ENCODE peak calls at places on chromosomes 12 and 14, in six cellular contexts. One of them, this sample, is unnamed.

GRCh38 chr12:130026608-130027176 is 122.9 kb upstream of the TMEM132D start:
- DNase-seq in caudate nucleus: no peak
- DNase-seq in right lobe of liver: peak
- DNase-seq in WERI-Rb-1: peak
- DNase-seq in AG04450: no peak
- DNase-seq in GM23338: peak
- DNase-seq in this sample: no peak

GRCh38 chr12:131050463-131051154 is 96.9 kb downstream of the ADGRD1 start:
- DNase-seq in WERI-Rb-1: no peak
- DNase-seq in AG04450: no peak
- DNase-seq in caudate nucleus: no peak
- DNase-seq in GM23338: no peak
- DNase-seq in right lobe of liver: no peak
- DNase-seq in this sample: peak

GRCh38 chr12:57868870-57869609 is 22.5 kb upstream of the CTDSP2 start:
- DNase-seq in AG04450: no peak
- DNase-seq in right lobe of liver: no peak
- DNase-seq in WERI-Rb-1: peak
- DNase-seq in caudate nucleus: no peak
- DNase-seq in GM23338: peak
- DNase-seq in this sample: peak

GRCh38 chr12:88993655-88994054 is 358.6 kb downstream of the DUSP6 start:
- DNase-seq in caudate nucleus: no peak
- DNase-seq in AG04450: peak
- DNase-seq in right lobe of liver: no peak
- DNase-seq in WERI-Rb-1: no peak
- DNase-seq in GM23338: peak
- DNase-seq in this sample: no peak

GRCh38 chr12:29066061-29066588 is 83.0 kb upstream of the FAR2 start:
- DNase-seq in right lobe of liver: no peak
- DNase-seq in WERI-Rb-1: no peak
- DNase-seq in GM23338: no peak
- DNase-seq in caudate nucleus: peak
- DNase-seq in AG04450: no peak
- DNase-seq in this sample: no peak

GRCh38 chr14:89845346-89845745 is 109.2 kb downstream of the EFCAB11 start:
- DNase-seq in GM23338: no peak
- DNase-seq in right lobe of liver: no peak
- DNase-seq in AG04450: peak
- DNase-seq in caudate nucleus: no peak
- DNase-seq in WERI-Rb-1: no peak
- DNase-seq in this sample: no peak

GRCh38 chr12:17020765-17021164 is 414.8 kb upstream of the LMO3 start:
- DNase-seq in right lobe of liver: no peak
- DNase-seq in caudate nucleus: no peak
- DNase-seq in WERI-Rb-1: no peak
- DNase-seq in GM23338: peak
- DNase-seq in AG04450: no peak
- DNase-seq in this sample: no peak

GRCh38 chr14:52067873-52068740 is 752 bp downstream of the NID2 start:
- DNase-seq in WERI-Rb-1: peak
- DNase-seq in caudate nucleus: no peak
- DNase-seq in AG04450: no peak
- DNase-seq in GM23338: peak
- DNase-seq in right lobe of liver: peak
- DNase-seq in this sample: peak

GRCh38 chr12:132315507-132315906 is 13.9 kb downstream of the GALNT9 start:
- DNase-seq in right lobe of liver: no peak
- DNase-seq in AG04450: no peak
- DNase-seq in GM23338: no peak
- DNase-seq in WERI-Rb-1: no peak
- DNase-seq in caudate nucleus: no peak
- DNase-seq in this sample: no peak

GRCh38 chr12:75883241-75883640 is 148.3 kb downstream of the PHLDA1 start:
- DNase-seq in caudate nucleus: no peak
- DNase-seq in AG04450: no peak
- DNase-seq in right lobe of liver: no peak
- DNase-seq in WERI-Rb-1: peak
- DNase-seq in GM23338: no peak
- DNase-seq in this sample: no peak

GRCh38 chr14:73662439-73663056 is 17.8 kb downstream of the DNAL1 start:
- DNase-seq in caudate nucleus: no peak
- DNase-seq in GM23338: peak
- DNase-seq in right lobe of liver: no peak
- DNase-seq in WERI-Rb-1: peak
- DNase-seq in AG04450: peak
- DNase-seq in this sample: peak

GRCh38 chr14:75277000-75277795 is 1.4 kb upstream of the FOS start:
- DNase-seq in right lobe of liver: peak
- DNase-seq in AG04450: no peak
- DNase-seq in caudate nucleus: peak
- DNase-seq in WERI-Rb-1: peak
- DNase-seq in GM23338: peak
- DNase-seq in this sample: peak

GRCh38 chr12:53579545-53579955 is 46.6 kb downstream of the ATF7 start:
- DNase-seq in caudate nucleus: no peak
- DNase-seq in WERI-Rb-1: no peak
- DNase-seq in GM23338: no peak
- DNase-seq in AG04450: no peak
- DNase-seq in right lobe of liver: no peak
- DNase-seq in this sample: no peak

GRCh38 chr12:32270818-32271710 is 128.3 kb upstream of the FGD4 start:
- DNase-seq in right lobe of liver: no peak
- DNase-seq in caudate nucleus: peak
- DNase-seq in GM23338: peak
- DNase-seq in AG04450: no peak
- DNase-seq in WERI-Rb-1: no peak
- DNase-seq in this sample: no peak

GRCh38 chr14:33646692-33647260 is 304.1 kb downstream of the EGLN3 start:
- DNase-seq in right lobe of liver: no peak
- DNase-seq in GM23338: no peak
- DNase-seq in caudate nucleus: no peak
- DNase-seq in AG04450: peak
- DNase-seq in WERI-Rb-1: no peak
- DNase-seq in this sample: no peak

GRCh38 chr14:81221579-81222102 is 882 bp upstream of the GTF2A1 start:
- DNase-seq in WERI-Rb-1: peak
- DNase-seq in GM23338: peak
- DNase-seq in right lobe of liver: no peak
- DNase-seq in AG04450: no peak
- DNase-seq in caudate nucleus: no peak
- DNase-seq in this sample: no peak

GRCh38 chr12:107760207-107760816 is 625 bp downstream of the PRDM4 start:
- DNase-seq in WERI-Rb-1: no peak
- DNase-seq in GM23338: peak
- DNase-seq in caudate nucleus: no peak
- DNase-seq in AG04450: no peak
- DNase-seq in right lobe of liver: peak
- DNase-seq in this sample: peak

GRCh38 chr12:58008658-58009057 is 67.3 kb downstream of the ATP23 start:
- DNase-seq in WERI-Rb-1: no peak
- DNase-seq in right lobe of liver: no peak
- DNase-seq in GM23338: no peak
- DNase-seq in AG04450: no peak
- DNase-seq in caudate nucleus: no peak
- DNase-seq in this sample: no peak

GRCh38 chr14:103078420-103078749 is 5.6 kb upstream of the LBHD2 start:
- DNase-seq in WERI-Rb-1: peak
- DNase-seq in AG04450: peak
- DNase-seq in caudate nucleus: peak
- DNase-seq in right lobe of liver: peak
- DNase-seq in GM23338: peak
- DNase-seq in this sample: peak

DNA sequence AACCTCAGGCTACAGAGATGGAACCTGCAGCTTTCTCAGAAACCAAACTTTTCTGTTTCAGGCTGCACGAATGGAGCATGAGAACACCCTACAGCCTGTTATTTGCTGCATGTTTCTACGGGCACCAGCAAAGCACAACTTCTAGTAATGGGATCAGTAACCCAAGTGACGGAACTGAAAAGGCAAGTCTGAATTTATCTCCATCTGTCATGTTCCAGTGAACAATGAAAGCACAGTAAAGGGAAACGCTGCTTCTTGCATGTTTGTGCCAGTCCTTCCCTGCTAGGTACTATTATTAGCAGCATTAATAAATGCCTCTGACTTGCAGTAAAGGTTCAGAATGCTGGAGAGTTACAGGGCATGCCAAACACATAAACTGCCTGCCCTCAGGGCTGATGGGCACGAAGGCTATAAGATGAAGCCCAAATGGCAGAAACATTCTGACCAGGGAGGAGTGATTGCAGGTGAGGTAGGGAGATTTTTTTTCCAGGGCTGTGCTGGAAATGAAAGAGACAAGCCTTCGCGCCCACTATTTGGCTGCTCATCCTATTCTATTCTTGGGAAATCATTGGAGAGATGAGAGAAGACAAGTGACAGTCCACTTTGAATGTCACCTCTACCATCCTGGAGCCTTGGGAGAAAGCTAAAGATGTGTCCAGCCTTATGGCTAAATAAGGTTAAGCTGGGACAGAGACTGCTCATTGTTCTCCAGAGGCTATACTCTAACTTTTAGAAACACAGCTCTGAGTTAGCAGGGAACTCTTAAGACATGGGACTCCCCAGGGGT is 100.4 kb upstream of the PLXNC1 start:
- DNase-seq in right lobe of liver: no peak
- DNase-seq in WERI-Rb-1: no peak
- DNase-seq in caudate nucleus: no peak
- DNase-seq in GM23338: no peak
- DNase-seq in AG04450: no peak
- DNase-seq in this sample: no peak
- H3K27ac ChIP-seq in right lobe of liver: no peak
- H3K27ac ChIP-seq in WERI-Rb-1: no peak
- H3K27ac ChIP-seq in caudate nucleus: no peak
- H3K27ac ChIP-seq in GM23338: no peak
- H3K27ac ChIP-seq in AG04450: no peak
- H3K27ac ChIP-seq in this sample: no peak

DNA sequence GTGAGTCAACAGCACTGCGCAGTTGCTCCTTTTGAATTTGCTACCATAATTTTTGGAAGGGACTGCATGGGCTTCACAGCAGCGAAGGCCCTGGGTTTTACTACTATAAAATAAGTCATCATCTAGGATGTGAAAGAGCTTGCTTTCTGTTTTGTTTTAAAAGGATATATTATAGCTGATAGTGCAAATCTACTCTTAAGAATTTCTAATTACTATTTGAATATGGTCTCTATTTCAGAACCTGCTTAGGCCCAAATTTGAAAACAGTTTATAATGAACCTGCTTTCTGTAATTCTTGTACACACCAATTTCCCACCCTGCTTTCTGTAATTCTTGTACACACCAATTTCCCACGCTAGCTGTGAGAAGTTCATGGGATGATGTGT is 73.0 kb downstream of the SRGAP1 start:
- DNase-seq in caudate nucleus: no peak
- DNase-seq in WERI-Rb-1: no peak
- DNase-seq in AG04450: no peak
- DNase-seq in right lobe of liver: no peak
- DNase-seq in GM23338: no peak
- DNase-seq in this sample: no peak
- H3K27ac ChIP-seq in caudate nucleus: no peak
- H3K27ac ChIP-seq in WERI-Rb-1: no peak
- H3K27ac ChIP-seq in AG04450: peak
- H3K27ac ChIP-seq in right lobe of liver: peak
- H3K27ac ChIP-seq in GM23338: no peak
- H3K27ac ChIP-seq in this sample: peak

GRCh38 chr14:23252420-23253333 is 14.9 kb downstream of the RNF212B start:
- DNase-seq in GM23338: peak
- DNase-seq in AG04450: no peak
- DNase-seq in WERI-Rb-1: no peak
- DNase-seq in right lobe of liver: no peak
- DNase-seq in caudate nucleus: no peak
- DNase-seq in this sample: no peak
- H3K27ac ChIP-seq in GM23338: peak
- H3K27ac ChIP-seq in AG04450: no peak
- H3K27ac ChIP-seq in WERI-Rb-1: no peak
- H3K27ac ChIP-seq in right lobe of liver: no peak
- H3K27ac ChIP-seq in caudate nucleus: no peak
- H3K27ac ChIP-seq in this sample: no peak

DNA sequence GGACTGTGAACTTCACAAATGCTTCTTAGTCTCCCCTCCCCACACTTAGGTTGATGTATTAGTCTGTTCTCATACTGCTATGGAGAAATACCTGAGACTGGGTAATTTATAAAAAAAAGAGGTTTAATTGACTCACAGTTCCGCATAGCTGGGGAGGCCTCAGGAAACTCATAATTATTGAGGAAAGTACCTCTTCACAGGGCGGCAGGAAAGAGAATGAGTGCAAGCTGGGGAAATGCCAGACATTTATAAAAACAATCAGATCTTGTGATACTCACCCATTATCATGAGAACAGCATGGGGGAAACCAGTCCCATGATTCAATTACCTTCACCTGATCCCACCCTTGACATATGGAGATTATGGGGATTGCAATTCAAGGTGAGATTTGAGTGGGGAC is 178.8 kb downstream of the SLC38A4 start:
- DNase-seq in right lobe of liver: no peak
- DNase-seq in WERI-Rb-1: no peak
- DNase-seq in GM23338: no peak
- DNase-seq in caudate nucleus: no peak
- DNase-seq in AG04450: no peak
- DNase-seq in this sample: no peak
- H3K27ac ChIP-seq in right lobe of liver: no peak
- H3K27ac ChIP-seq in WERI-Rb-1: no peak
- H3K27ac ChIP-seq in GM23338: no peak
- H3K27ac ChIP-seq in caudate nucleus: no peak
- H3K27ac ChIP-seq in AG04450: no peak
- H3K27ac ChIP-seq in this sample: no peak

This sample was measured in left lung.